ENCODE peak calls at places on chromosomes 5 and 9, in seven cellular contexts. U, D, C, F, K, P and Y are unnamed samples.

GRCh38 chr5:141760753-141761152 is 78.7 kb upstream of the ARAP3 start:
- DNase-seq in U (no peak), D (no peak), C (no peak), F (no peak), K (no peak), P (no peak), Y (no peak)

GRCh38 chr9:3525088-3525835 is 539 bp downstream of the RFX3 start:
- DNase-seq in U (peak; percentile 75), D (no peak), C (no peak), F (no peak), K (peak; percentile 52), P (no peak), Y (no peak)

GRCh38 chr5:124790261-124790894 is 43.9 kb upstream of the ZNF608 start:
- DNase-seq in U (no peak), D (peak; percentile 72), C (no peak), F (no peak), K (no peak), P (no peak), Y (no peak)

GRCh38 chr5:41636605-41637004 is 126.2 kb upstream of the PLCXD3 start:
- DNase-seq in U (no peak), D (peak; percentile 7), C (no peak), F (peak; percentile 37), K (no peak), P (no peak), Y (no peak)

GRCh38 chr5:4156889-4157288 is 561.3 kb downstream of the IRX1 start:
- DNase-seq in U (no peak), D (peak; percentile 3), C (no peak), F (no peak), K (no peak), P (no peak), Y (no peak)

GRCh38 chr5:78803386-78803785 is 154.8 kb upstream of the LHFPL2 start:
- DNase-seq in U (peak; percentile 84), D (peak; percentile 68), C (no peak), F (no peak), K (peak; percentile 89), P (no peak), Y (no peak)

GRCh38 chr9:72356019-72356653 is 8.9 kb downstream of the ZFAND5 start:
- DNase-seq in U (no peak), D (no peak), C (no peak), F (peak; percentile 34), K (no peak), P (no peak), Y (no peak)

GRCh38 chr5:15594922-15595568 is 95.1 kb downstream of the FBXL7 start:
- DNase-seq in U (no peak), D (no peak), C (no peak), F (no peak), K (no peak), P (no peak), Y (no peak)

GRCh38 chr5:109703165-109703564 is 13.4 kb downstream of the MAN2A1 start:
- DNase-seq in U (no peak), D (no peak), C (no peak), F (no peak), K (no peak), P (no peak), Y (no peak)

GRCh38 chr9:28938981-28939380 is 1365.7 kb upstream of the C9orf72 start:
- DNase-seq in U (no peak), D (no peak), C (no peak), F (no peak), K (no peak), P (no peak), Y (no peak)

GRCh38 chr5:180142824-180143610 is 66.0 kb downstream of the RASGEF1C start:
- DNase-seq in U (peak; percentile 28), D (no peak), C (no peak), F (no peak), K (no peak), P (no peak), Y (peak; percentile 77)

DNA sequence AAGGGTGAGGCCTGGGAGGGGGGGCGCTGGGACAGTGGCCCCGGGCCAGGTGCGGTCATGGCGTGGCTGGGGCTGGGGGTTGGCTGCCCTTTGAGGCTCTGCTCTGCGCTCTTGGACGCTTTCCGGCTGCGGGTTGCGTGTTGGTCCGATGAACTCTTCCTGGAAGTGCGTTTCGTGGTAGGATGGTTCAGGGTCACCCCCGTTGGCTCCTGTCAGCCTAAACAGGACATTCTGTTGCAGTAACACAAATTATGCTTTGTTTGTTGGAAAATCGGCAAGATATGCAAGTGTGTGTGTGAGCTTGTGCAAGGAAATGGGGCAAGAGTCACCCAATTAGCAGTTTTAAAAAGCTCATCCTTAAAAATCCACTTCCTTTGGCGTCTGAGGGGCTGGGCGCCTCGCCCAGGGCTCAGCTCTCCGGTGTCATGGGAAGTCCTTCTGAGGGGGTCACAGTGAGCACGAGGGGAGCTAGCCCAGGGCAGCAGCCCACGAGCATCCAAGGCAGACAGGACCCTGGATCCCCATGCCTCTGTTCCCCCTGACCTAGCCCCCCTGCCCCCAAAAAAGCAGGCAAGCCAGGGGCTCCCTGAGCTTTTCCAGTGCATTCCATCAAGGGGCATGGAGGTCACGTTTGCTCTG is 22.2 kb upstream of the RNU6ATAC start:
- DNase-seq in U (peak; percentile 56), D (no peak), C (no peak), F (no peak), K (peak; percentile 22), P (no peak), Y (no peak)
- H3K27ac ChIP-seq in U (no peak overlapping the region), D (no peak overlapping the region), C (no peak overlapping the region), F (no peak overlapping the region), K (no peak overlapping the region), P (no peak overlapping the region), Y (no peak overlapping the region)

GRCh38 chr5:168471785-168472184 is 14.5 kb upstream of the RARS1 start:
- DNase-seq in U (no peak), D (peak; percentile 61), C (no peak), F (no peak), K (no peak), P (no peak), Y (no peak)
- H3K27ac ChIP-seq in U (no peak overlapping the region), D (peak overlapping the region; percentile 38), C (no peak overlapping the region), F (no peak overlapping the region), K (no peak overlapping the region), P (no peak overlapping the region), Y (no peak overlapping the region)

GRCh38 chr5:172802585-172803176 is 31.4 kb upstream of the ERGIC1 start:
- DNase-seq in U (no peak), D (peak; percentile 80), C (no peak), F (no peak), K (no peak), P (no peak), Y (no peak)

GRCh38 chr5:172802013-172802584 is 31.1 kb upstream of the DUSP1 start:
- DNase-seq in U (no peak), D (no peak), C (no peak), F (no peak), K (no peak), P (no peak), Y (no peak)

GRCh38 chr5:172799416-172799815 is 28.4 kb upstream of the DUSP1 start:
- DNase-seq in U (no peak), D (no peak), C (no peak), F (no peak), K (no peak), P (no peak), Y (no peak)

GRCh38 chr5:172800088-172800551 is 29.1 kb upstream of the DUSP1 start:
- DNase-seq in U (peak; percentile 81), D (peak; percentile 92), C (peak; percentile 58), F (no peak), K (peak; percentile 70), P (no peak), Y (peak; percentile 89)

GRCh38 chr5:172801184-172801671 is 30.2 kb upstream of the DUSP1 start:
- DNase-seq in U (no peak), D (peak; percentile 97), C (no peak), F (no peak), K (no peak), P (no peak), Y (no peak)
- H3K27ac ChIP-seq in U (no peak overlapping the region), D (peak overlapping the region; percentile 97), C (peak overlapping the region; percentile 82), F (no peak overlapping the region), K (no peak overlapping the region), P (no peak overlapping the region), Y (peak overlapping the region; percentile 92)

GRCh38 chr5:58184910-58185309 is 275.0 kb downstream of the PLK2 start:
- DNase-seq in U (no peak), D (peak; percentile 74), C (no peak), F (no peak), K (no peak), P (no peak), Y (no peak)

GRCh38 chr5:58185397-58186195 is 274.3 kb downstream of the PLK2 start:
- DNase-seq in U (no peak), D (peak; percentile 55), C (no peak), F (no peak), K (no peak), P (no peak), Y (no peak)

GRCh38 chr5:58188287-58188651 is 271.6 kb downstream of the PLK2 start:
- DNase-seq in U (no peak), D (peak; percentile 90), C (no peak), F (no peak), K (no peak), P (no peak), Y (no peak)

GRCh38 chr5:58191451-58191850 is 268.4 kb downstream of the PLK2 start:
- DNase-seq in U (no peak), D (no peak), C (no peak), F (peak; percentile 3), K (no peak), P (no peak), Y (no peak)

DNA sequence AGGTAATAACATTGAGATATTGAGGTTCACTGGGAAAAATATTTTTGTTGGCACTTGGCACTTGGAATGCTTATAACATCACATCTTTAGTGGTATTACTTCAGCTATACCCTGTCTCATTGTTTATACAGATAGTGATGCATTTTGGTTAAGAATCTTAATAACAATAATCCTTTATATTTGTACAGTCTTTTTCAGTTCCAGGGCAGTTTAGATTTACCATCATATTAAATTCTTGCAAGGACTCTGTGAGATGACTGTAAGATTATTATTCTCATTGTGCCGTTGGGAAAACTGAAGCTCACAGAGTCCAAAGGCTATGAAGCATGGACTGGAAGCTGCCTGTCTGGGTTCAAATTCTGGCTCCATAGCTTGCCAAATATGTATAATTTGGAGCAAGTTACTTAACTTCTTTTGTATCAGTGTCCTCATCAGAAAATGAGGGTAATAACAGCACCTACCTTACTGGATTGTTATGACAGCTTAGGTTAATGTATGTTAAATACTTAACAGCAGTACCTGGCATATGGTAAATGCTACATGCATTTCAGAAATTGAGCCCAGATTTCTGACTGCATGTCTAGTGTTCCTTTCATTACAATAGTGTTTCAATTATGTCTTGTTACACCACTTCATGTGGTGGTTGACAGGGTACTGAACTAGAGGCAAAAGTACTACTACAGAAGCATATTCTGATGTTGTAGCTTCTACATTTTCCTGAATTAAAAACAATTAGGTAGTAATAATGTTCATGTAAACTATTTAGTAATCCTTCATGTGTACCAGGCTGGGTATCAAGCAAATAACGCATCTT is 272.2 kb downstream of the PLK2 start:
- DNase-seq in U (no peak), D (no peak), C (no peak), F (no peak), K (no peak), P (no peak), Y (no peak)
- H3K27ac ChIP-seq in U (no peak overlapping the region), D (no peak overlapping the region), C (no peak overlapping the region), F (no peak overlapping the region), K (peak overlapping the region; percentile 20), P (no peak overlapping the region), Y (no peak overlapping the region)

DNA sequence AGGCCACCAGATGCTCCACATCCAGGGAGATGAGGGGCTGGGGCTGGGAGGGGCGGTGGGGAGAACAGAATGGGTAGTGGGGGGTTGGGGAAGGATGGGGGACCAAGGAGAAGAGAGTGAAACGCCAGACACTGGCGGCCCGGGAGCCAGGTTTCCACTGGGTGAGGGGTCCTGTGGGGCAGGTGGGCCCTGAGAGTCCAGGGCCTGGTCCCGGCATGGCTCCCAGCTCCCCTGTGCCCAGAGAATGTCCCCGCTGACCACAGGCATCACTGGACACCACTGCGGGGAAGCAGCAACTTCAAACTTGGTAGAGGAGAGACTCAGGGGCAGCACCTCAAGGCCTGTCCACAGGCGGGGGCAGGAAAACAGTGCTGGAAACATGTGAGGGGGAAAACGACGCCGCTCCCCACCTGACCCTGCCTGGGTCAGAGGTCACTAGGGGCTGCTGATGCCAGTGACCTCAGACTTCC is 13.2 kb downstream of the NINJ1 start:
- DNase-seq in U (peak; percentile 53), D (no peak), C (no peak), F (no peak), K (peak; percentile 29), P (no peak), Y (no peak)
- H3K27ac ChIP-seq in U (no peak overlapping the region), D (no peak overlapping the region), C (peak overlapping the region; percentile 72), F (no peak overlapping the region), K (no peak overlapping the region), P (no peak overlapping the region), Y (peak overlapping the region; percentile 37)